ENCODE peak calls at places on chromosome 7, in seven cellular contexts. I, T, H, X, D, L and A are unnamed samples.

GRCh38 chr7:945147-945555 is 9.3 kb downstream of the ADAP1 start:
- DNase-seq in I (no peak), T (no peak), H (no peak), X (peak), D (peak), L (no peak), A (no peak)

GRCh38 chr7:2017914-2018785 is 214.6 kb downstream of the MAD1L1 start:
- DNase-seq in I (no peak), T (no peak), H (no peak), X (peak), D (peak), L (no peak), A (no peak)

GRCh38 chr7:112162161-112163020 is 43.8 kb downstream of the DOCK4 start:
- DNase-seq in I (no peak), T (no peak), H (no peak), X (no peak), D (peak), L (peak), A (no peak)

GRCh38 chr7:70193514-70193913 is 595.2 kb downstream of the AUTS2 start:
- DNase-seq in I (no peak), T (no peak), H (no peak), X (no peak), D (no peak), L (no peak), A (no peak)

GRCh38 chr7:121016976-121017375 is 28.5 kb downstream of the CPED1 start:
- DNase-seq in I (no peak), T (peak), H (peak), X (no peak), D (no peak), L (no peak), A (no peak)

GRCh38 chr7:110775046-110775445 is 315.9 kb upstream of the LRRN3 start:
- DNase-seq in I (no peak), T (peak), H (peak), X (no peak), D (no peak), L (no peak), A (no peak)

GRCh38 chr7:141441837-141442627 is 109.2 kb upstream of the AGK start:
- DNase-seq in I (no peak), T (no peak), H (no peak), X (no peak), D (no peak), L (no peak), A (no peak)

GRCh38 chr7:105387621-105388372 is 924 bp downstream of the SRPK2 start:
- DNase-seq in I (no peak), T (peak), H (no peak), X (peak), D (peak), L (peak), A (peak)

GRCh38 chr7:1058821-1059199 is 14.5 kb downstream of the GPR146 start:
- DNase-seq in I (no peak), T (no peak), H (no peak), X (peak), D (no peak), L (no peak), A (no peak)

GRCh38 chr7:11082552-11083213 is 109.0 kb downstream of the PHF14 start:
- DNase-seq in I (no peak), T (no peak), H (no peak), X (no peak), D (no peak), L (no peak), A (no peak)

GRCh38 chr7:43396193-43396747 is 186.6 kb upstream of the STK17A start:
- DNase-seq in I (no peak), T (no peak), H (no peak), X (no peak), D (no peak), L (no peak), A (no peak)

GRCh38 chr7:98568891-98569290 is 48.2 kb upstream of the NPTX2 start:
- DNase-seq in I (no peak), T (no peak), H (no peak), X (no peak), D (no peak), L (no peak), A (no peak)

GRCh38 chr7:155261031-155261985 is 36.4 kb upstream of the INSIG1 start:
- DNase-seq in I (no peak), T (no peak), H (no peak), X (peak), D (no peak), L (no peak), A (no peak)

GRCh38 chr7:44067064-44067951 is 1.9 kb upstream of the PGAM2 start:
- DNase-seq in I (no peak), T (no peak), H (no peak), X (peak), D (peak), L (no peak), A (no peak)

GRCh38 chr7:149261829-149262617 is at the start of gene ZNF783:
- DNase-seq in I (peak), T (peak), H (peak), X (peak), D (peak), L (peak), A (peak)

GRCh38 chr7:75969182-75969581 is 25.2 kb downstream of the TMEM120A start:
- DNase-seq in I (no peak), T (no peak), H (no peak), X (peak), D (peak), L (no peak), A (no peak)

GRCh38 chr7:83574616-83575015 is 74.3 kb downstream of the SEMA3E start:
- DNase-seq in I (no peak), T (no peak), H (no peak), X (no peak), D (no peak), L (no peak), A (no peak)

GRCh38 chr7:151608031-151608551 is 88.4 kb upstream of the RHEB start:
- DNase-seq in I (no peak), T (no peak), H (no peak), X (no peak), D (no peak), L (no peak), A (no peak)

GRCh38 chr7:107125475-107125874 is 43.3 kb upstream of the HBP1 start:
- DNase-seq in I (no peak), T (no peak), H (no peak), X (no peak), D (no peak), L (no peak), A (no peak)

GRCh38 chr7:90511776-90512175 is 42.3 kb downstream of the PTTG1IP2 start:
- DNase-seq in I (no peak), T (no peak), H (no peak), X (no peak), D (no peak), L (no peak), A (no peak)

GRCh38 chr7:142797342-142797798 is 26.6 kb downstream of the PRSS2 start:
- DNase-seq in I (no peak), T (no peak), H (no peak), X (peak), D (no peak), L (no peak), A (no peak)

GRCh38 chr7:129779602-129780256 is 168.2 kb downstream of the NRF1 start:
- DNase-seq in I (peak), T (no peak), H (no peak), X (peak), D (no peak), L (peak), A (peak)

GRCh38 chr7:150407588-150408392 is 28.7 kb downstream of the ZNF775 start:
- DNase-seq in I (no peak), T (no peak), H (no peak), X (peak), D (no peak), L (no peak), A (no peak)

GRCh38 chr7:27180431-27181175 is 4.4 kb downstream of the HOXA11 start:
- DNase-seq in I (no peak), T (no peak), H (no peak), X (peak), D (no peak), L (no peak), A (no peak)

GRCh38 chr7:1758417-1758858 is 88.4 kb downstream of the ELFN1 start:
- DNase-seq in I (no peak), T (peak), H (no peak), X (peak), D (no peak), L (peak), A (no peak)

GRCh38 chr7:27933691-27934565 is 194.0 kb downstream of the TAX1BP1 start:
- DNase-seq in I (no peak), T (peak), H (no peak), X (no peak), D (no peak), L (no peak), A (no peak)

GRCh38 chr7:36286241-36286640 is 103.4 kb upstream of the ANLN start:
- DNase-seq in I (no peak), T (no peak), H (no peak), X (no peak), D (no peak), L (peak), A (no peak)

GRCh38 chr7:34844936-34845665 is 187.1 kb downstream of the NPSR1 start:
- DNase-seq in I (no peak), T (no peak), H (no peak), X (no peak), D (no peak), L (no peak), A (no peak)

GRCh38 chr7:41104621-41105020 is 598.3 kb downstream of the INHBA start:
- DNase-seq in I (no peak), T (no peak), H (peak), X (no peak), D (no peak), L (no peak), A (no peak)

GRCh38 chr7:156460861-156461632 is 179.5 kb upstream of the RNF32 start:
- DNase-seq in I (no peak), T (no peak), H (no peak), X (no peak), D (no peak), L (no peak), A (no peak)

GRCh38 chr7:44538093-44538797 is 2.9 kb downstream of the NPC1L1 start:
- DNase-seq in I (no peak), T (no peak), H (no peak), X (peak), D (no peak), L (no peak), A (no peak)

GRCh38 chr7:81626008-81626407 is 143.8 kb downstream of the HGF start:
- DNase-seq in I (no peak), T (no peak), H (no peak), X (no peak), D (no peak), L (no peak), A (no peak)

GRCh38 chr7:77903597-77903996 is 105.0 kb downstream of the PHTF2 start:
- DNase-seq in I (no peak), T (no peak), H (no peak), X (no peak), D (peak), L (no peak), A (no peak)

GRCh38 chr7:134662166-134662870 is 15.7 kb downstream of the BPGM start:
- DNase-seq in I (no peak), T (no peak), H (no peak), X (no peak), D (no peak), L (no peak), A (no peak)

DNA sequence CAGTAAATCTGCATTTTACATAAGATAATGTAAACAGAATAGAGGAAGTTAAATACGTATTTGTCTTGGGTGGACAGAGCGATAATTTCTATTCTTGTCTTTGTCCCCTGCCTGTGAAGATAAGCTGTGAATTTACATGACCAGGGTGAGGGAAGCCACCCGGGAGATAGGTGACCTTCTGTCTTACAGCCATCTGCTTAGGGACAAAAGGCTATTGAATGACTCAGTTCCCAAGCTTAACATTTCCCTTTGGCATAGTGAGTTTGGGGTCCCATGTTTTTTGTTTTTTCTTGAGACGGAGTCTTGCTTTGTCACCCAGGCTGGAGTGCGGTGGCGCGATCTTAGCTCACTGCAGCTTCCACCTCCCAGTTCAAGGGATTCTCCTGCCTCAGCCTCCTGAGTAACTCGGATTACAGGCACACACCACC is 88.7 kb upstream of the KCTD7 start:
- DNase-seq in I (no peak), T (no peak), H (no peak), X (no peak), D (no peak), L (no peak), A (no peak)
- TF ChIP-seq CTCF in I (no peak), T (no peak), H (no peak), X (no peak), D (no peak), L (no peak), A (no peak)

GRCh38 chr7:128427289-128427891 is 17.6 kb upstream of the IMPDH1 start:
- DNase-seq in I (no peak), T (peak), H (no peak), X (no peak), D (no peak), L (peak), A (no peak)

GRCh38 chr7:128431221-128431620 is 21.4 kb upstream of the IMPDH1 start:
- DNase-seq in I (no peak), T (no peak), H (no peak), X (no peak), D (no peak), L (peak), A (no peak)

GRCh38 chr7:128425851-128426250 is 16.1 kb upstream of the IMPDH1 start:
- DNase-seq in I (no peak), T (peak), H (no peak), X (peak), D (peak), L (peak), A (peak)

GRCh38 chr7:128431754-128432153 is 22.0 kb upstream of the IMPDH1 start:
- DNase-seq in I (no peak), T (no peak), H (no peak), X (no peak), D (no peak), L (no peak), A (no peak)

GRCh38 chr7:128430207-128430606 is 20.4 kb upstream of the IMPDH1 start:
- DNase-seq in I (no peak), T (no peak), H (no peak), X (no peak), D (no peak), L (no peak), A (no peak)
- TF ChIP-seq CTCF in I (no peak), T (no peak), H (no peak), X (peak), D (no peak), L (no peak), A (no peak)

GRCh38 chr7:18708204-18708603 is 212.7 kb downstream of the HDAC9 start:
- DNase-seq in I (no peak), T (no peak), H (no peak), X (no peak), D (no peak), L (no peak), A (no peak)

GRCh38 chr7:18702071-18702829 is 206.7 kb downstream of the HDAC9 start:
- DNase-seq in I (no peak), T (no peak), H (no peak), X (no peak), D (no peak), L (no peak), A (no peak)

GRCh38 chr7:18703743-18704142 is 208.2 kb downstream of the HDAC9 start:
- DNase-seq in I (no peak), T (no peak), H (no peak), X (no peak), D (no peak), L (no peak), A (no peak)

GRCh38 chr7:18706648-18707047 is 211.1 kb downstream of the HDAC9 start:
- DNase-seq in I (no peak), T (no peak), H (no peak), X (no peak), D (no peak), L (no peak), A (no peak)
- TF ChIP-seq CTCF in I (no peak), T (no peak), H (no peak), X (no peak), D (no peak), L (no peak), A (no peak)

GRCh38 chr7:153320005-153320404 is 560.5 kb downstream of the ACTR3B start:
- DNase-seq in I (no peak), T (no peak), H (no peak), X (no peak), D (no peak), L (no peak), A (no peak)

GRCh38 chr7:153324094-153324493 is 564.5 kb downstream of the ACTR3B start:
- DNase-seq in I (no peak), T (no peak), H (no peak), X (no peak), D (no peak), L (no peak), A (no peak)

GRCh38 chr7:153320728-153321127 is 561.2 kb downstream of the ACTR3B start:
- DNase-seq in I (no peak), T (no peak), H (no peak), X (no peak), D (no peak), L (no peak), A (no peak)
- TF ChIP-seq CTCF in I (no peak), T (no peak), H (no peak), X (no peak), D (no peak), L (no peak), A (no peak)

GRCh38 chr7:54544356-54545240 is 2.4 kb downstream of the VSTM2A start:
- DNase-seq in I (no peak), T (no peak), H (no peak), X (peak), D (no peak), L (no peak), A (no peak)

GRCh38 chr7:54545241-54545563 is 3.0 kb downstream of the VSTM2A start:
- DNase-seq in I (no peak), T (no peak), H (no peak), X (no peak), D (no peak), L (no peak), A (no peak)

GRCh38 chr7:54542920-54543539 is 855 bp downstream of the VSTM2A start:
- DNase-seq in I (peak), T (no peak), H (no peak), X (no peak), D (no peak), L (no peak), A (no peak)

GRCh38 chr7:54546081-54546985 is 4.2 kb downstream of the VSTM2A start:
- DNase-seq in I (no peak), T (no peak), H (no peak), X (peak), D (no peak), L (peak), A (peak)

GRCh38 chr7:54546986-54547314 is 4.8 kb downstream of the VSTM2A start:
- DNase-seq in I (no peak), T (no peak), H (no peak), X (no peak), D (no peak), L (no peak), A (no peak)
- TF ChIP-seq CTCF in I (no peak), T (no peak), H (no peak), X (no peak), D (no peak), L (no peak), A (no peak)

DNA sequence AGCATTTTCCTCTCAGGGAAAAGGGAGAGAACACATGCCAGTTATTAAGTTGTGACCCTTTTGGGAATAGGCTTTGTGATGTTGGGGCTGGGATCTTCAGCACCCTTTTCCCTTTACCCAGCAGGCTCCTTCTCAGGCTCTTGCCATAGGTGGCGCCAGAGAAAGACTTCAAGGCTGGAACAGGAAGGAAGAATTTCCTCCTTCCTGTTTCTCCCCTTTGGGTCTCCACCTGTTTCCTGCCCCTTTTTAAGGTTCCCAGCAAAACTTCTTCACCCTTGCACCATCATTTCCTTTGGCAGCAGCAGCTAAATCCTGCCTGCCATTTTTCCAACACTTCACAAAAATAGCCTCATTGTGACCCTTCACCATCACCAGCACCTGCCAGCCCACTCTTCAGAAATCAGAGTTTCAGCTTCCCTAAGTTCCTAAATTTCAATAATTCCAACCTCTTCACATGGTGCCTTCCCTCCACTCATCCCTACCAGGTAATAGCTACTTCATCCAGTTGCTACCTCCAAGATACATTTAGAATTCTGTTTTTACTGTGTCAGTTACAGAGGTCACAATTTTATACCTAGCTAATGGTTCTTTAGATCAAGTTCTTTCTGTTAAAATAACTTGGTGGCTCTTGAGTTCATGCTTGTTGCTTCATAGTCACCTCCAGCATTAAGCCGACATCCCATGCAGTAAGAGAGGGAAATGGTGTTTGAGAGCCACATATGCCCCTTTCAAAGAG is 22.4 kb upstream of the FOXK1 start:
- DNase-seq in I (no peak), T (no peak), H (no peak), X (no peak), D (no peak), L (no peak), A (no peak)
- TF ChIP-seq CTCF in I (no peak), T (peak), H (no peak), X (no peak), D (no peak), L (no peak), A (no peak)